ENCODE peak calls at places on chromosomes 6 and 20, in four cellular contexts. A is GM12878, L is GM12891, G is K562. W is an unnamed sample.

GRCh38 chr20:23362392-23363256 is 642 bp downstream of the GZF1 start:
- DNase-seq in A (no peak), L (peak; percentile 39), G (peak; percentile 9), W (peak; percentile 79)

GRCh38 chr20:20184149-20184548 is 131.8 kb downstream of the CFAP61 start:
- DNase-seq in A (no peak), L (no peak), G (peak; percentile 5), W (peak; percentile 12)

GRCh38 chr6:2959909-2960719 is 11.3 kb downstream of the SERPINB6 start:
- DNase-seq in A (no peak), L (no peak), G (no peak), W (no peak)

GRCh38 chr6:112979830-112980229 is 632.7 kb downstream of the RFPL4B start:
- DNase-seq in A (no peak), L (no peak), G (no peak), W (no peak)

GRCh38 chr6:5036309-5036708 is 32.5 kb upstream of the RPP40 start:
- DNase-seq in A (no peak), L (no peak), G (peak; percentile 42), W (peak; percentile 50)

GRCh38 chr6:18260448-18261106 is 3.8 kb downstream of the DEK start:
- DNase-seq in A (peak; percentile 64), L (peak; percentile 14), G (no peak), W (no peak)

GRCh38 chr20:62066339-62066982 is 780 bp upstream of the TAF4 start:
- DNase-seq in A (no peak), L (peak; percentile 58), G (peak; percentile 70), W (no peak)

GRCh38 chr20:50750145-50750671 is 18.8 kb downstream of the PARD6B start:
- DNase-seq in A (no peak), L (no peak), G (no peak), W (no peak)

GRCh38 chr6:32700391-32701040 is 34.1 kb upstream of the HLA-DQB1 start:
- DNase-seq in A (no peak), L (no peak), G (peak; percentile 52), W (peak; percentile 31)

GRCh38 chr6:28811873-28812272 is 111.9 kb downstream of the TRIM27 start:
- DNase-seq in A (no peak), L (no peak), G (peak; percentile 63), W (no peak)

GRCh38 chr6:154916857-154917256 is 78.3 kb upstream of the TIAM2 start:
- DNase-seq in A (no peak), L (no peak), G (no peak), W (no peak)

GRCh38 chr6:154306696-154307095 is 49.9 kb downstream of the IPCEF1 start:
- DNase-seq in A (peak; percentile 32), L (no peak), G (no peak), W (no peak)

GRCh38 chr20:51159303-51159702 is 136.4 kb upstream of the KCNG1 start:
- DNase-seq in A (no peak), L (no peak), G (no peak), W (no peak)

GRCh38 chr6:108921547-108922331 is 73.5 kb downstream of the ARMC2 start:
- DNase-seq in A (no peak), L (no peak), G (no peak), W (no peak)

GRCh38 chr6:72554203-72554564 is 67.7 kb upstream of the KCNQ5 start:
- DNase-seq in A (no peak), L (no peak), G (no peak), W (no peak)

GRCh38 chr6:4466260-4466659 is 309.9 kb upstream of the CDYL start:
- DNase-seq in A (no peak), L (no peak), G (no peak), W (no peak)

GRCh38 chr6:45129051-45129450 is 199.1 kb upstream of the RUNX2 start:
- DNase-seq in A (no peak), L (no peak), G (no peak), W (no peak)

GRCh38 chr20:48734104-48734749 is 93.6 kb downstream of the PREX1 start:
- DNase-seq in A (no peak), L (no peak), G (no peak), W (no peak)

GRCh38 chr6:93745306-93745705 is 325.9 kb upstream of the EPHA7 start:
- DNase-seq in A (no peak), L (no peak), G (no peak), W (no peak)

GRCh38 chr20:45308078-45308778 is at the start of gene MATN4:
- DNase-seq in A (no peak), L (no peak), G (no peak), W (no peak)

GRCh38 chr6:26157150-26157837 is 70.1 kb downstream of the HFE start:
- DNase-seq in A (no peak), L (peak; percentile 16), G (peak; percentile 50), W (peak; percentile 29)

GRCh38 chr20:36116813-36117441 is 37.6 kb upstream of the EPB41L1 start:
- DNase-seq in A (no peak), L (no peak), G (no peak), W (no peak)

GRCh38 chr6:63802606-63803206 is 167.1 kb downstream of the PHF3 start:
- DNase-seq in A (no peak), L (no peak), G (no peak), W (peak; percentile 7)

GRCh38 chr6:78947962-78948361 is 80.6 kb downstream of the IRAK1BP1 start:
- DNase-seq in A (no peak), L (no peak), G (no peak), W (no peak)

GRCh38 chr6:133300896-133301295 is 59.7 kb downstream of the EYA4 start:
- DNase-seq in A (no peak), L (no peak), G (no peak), W (no peak)

GRCh38 chr6:133298801-133299200 is 57.6 kb downstream of the EYA4 start:
- DNase-seq in A (no peak), L (no peak), G (no peak), W (no peak)

GRCh38 chr6:133297657-133298056 is 56.5 kb downstream of the EYA4 start:
- DNase-seq in A (no peak), L (no peak), G (no peak), W (no peak)

GRCh38 chr6:133298335-133298734 is 57.2 kb downstream of the EYA4 start:
- DNase-seq in A (no peak), L (no peak), G (no peak), W (no peak)

GRCh38 chr6:133301739-133302138 is 60.6 kb downstream of the EYA4 start:
- DNase-seq in A (no peak), L (no peak), G (no peak), W (no peak)
- TF ChIP-seq SPI1 in A (no peak), L (no peak), G (no peak), W (no peak)

GRCh38 chr6:168507730-168508129 is 66.7 kb downstream of the SMOC2 start:
- DNase-seq in A (no peak), L (no peak), G (no peak), W (no peak)
- TF ChIP-seq SPI1 in A (no peak), L (no peak), G (no peak), W (no peak)

DNA sequence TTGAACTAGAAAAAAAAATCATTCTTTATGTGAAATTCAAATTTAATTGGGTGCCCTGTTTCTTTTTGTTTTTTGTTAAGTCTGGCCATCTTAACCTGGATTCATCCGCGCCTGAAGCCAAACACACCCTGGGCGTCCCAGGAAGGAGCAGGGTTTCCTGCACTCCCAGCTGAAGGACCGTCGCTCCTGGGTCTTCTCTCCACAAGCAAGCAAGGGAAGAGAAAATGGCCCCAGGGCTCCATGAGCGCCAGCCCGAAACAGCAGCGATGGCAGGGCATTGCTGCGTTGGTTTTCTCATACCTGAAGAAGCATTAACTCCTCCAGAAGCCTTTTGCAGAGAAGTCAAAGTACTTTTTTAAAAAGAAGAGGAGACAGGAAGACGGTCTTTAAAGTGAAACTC is 105.4 kb upstream of the AFDN start:
- DNase-seq in A (no peak), L (no peak), G (no peak), W (no peak)
- TF ChIP-seq SPI1 in A (no peak), L (no peak), G (no peak), W (no peak)

GRCh38 chr6:159633196-159633595 is 59.8 kb downstream of the SOD2 start:
- DNase-seq in A (no peak), L (no peak), G (peak; percentile 55), W (no peak)
- TF ChIP-seq SPI1 in A (no peak), L (no peak), G (no peak), W (no peak)

DNA sequence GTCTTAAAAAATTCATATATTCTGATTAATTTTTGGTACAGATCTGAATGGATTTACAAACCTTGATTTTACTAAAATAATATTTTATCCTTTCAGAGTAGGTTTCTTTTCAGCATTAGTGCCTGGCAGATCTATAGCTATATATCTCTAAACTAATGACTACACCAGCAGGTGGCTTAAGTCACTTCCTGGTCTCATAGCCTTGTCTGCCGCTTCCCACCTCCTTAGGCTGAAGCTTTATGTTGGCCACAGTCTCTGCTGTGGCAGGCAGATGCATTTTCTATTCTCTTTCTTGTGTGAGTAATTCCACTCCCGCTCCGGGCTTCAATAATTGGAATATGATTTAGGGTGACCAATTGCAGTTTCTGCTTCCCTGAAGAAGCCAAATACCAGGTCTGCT is 226.8 kb upstream of the HS3ST5 start:
- DNase-seq in A (no peak), L (no peak), G (no peak), W (no peak)
- TF ChIP-seq SPI1 in A (no peak), L (no peak), G (no peak), W (no peak)

DNA sequence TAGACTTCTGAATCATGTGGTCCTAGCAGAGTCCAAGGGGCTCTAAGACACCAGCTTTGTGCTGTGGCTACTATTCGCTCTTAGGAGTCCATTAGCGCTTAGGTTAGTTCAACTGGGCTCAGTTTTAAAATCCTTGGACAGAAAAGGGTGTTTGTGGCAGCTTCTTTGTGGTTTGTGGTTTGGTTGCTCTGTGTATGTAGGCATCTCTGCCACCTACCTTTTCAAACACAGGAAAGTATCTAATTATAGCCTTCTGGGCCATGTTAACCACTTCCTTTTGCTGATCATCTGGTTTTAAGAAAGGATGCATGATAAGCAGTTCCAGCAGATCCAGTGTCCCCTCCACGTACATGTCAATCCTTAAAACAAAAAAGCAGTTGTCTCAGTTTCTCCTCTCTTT is 10.8 kb downstream of the GSTA4 start:
- DNase-seq in A (peak; percentile 31), L (no peak), G (no peak), W (peak; percentile 65)
- TF ChIP-seq SPI1 in A (no peak), L (peak; percentile 7), G (no peak), W (peak; percentile 60)

GRCh38 chr6:43923376-43924221 is 153.6 kb downstream of the VEGFA start:
- DNase-seq in A (no peak), L (no peak), G (no peak), W (no peak)
- TF ChIP-seq SPI1 in A (no peak), L (no peak), G (no peak), W (no peak)

GRCh38 chr6:35368038-35368887 is 25.9 kb downstream of the PPARD start:
- DNase-seq in A (no peak), L (no peak), G (no peak), W (no peak)

GRCh38 chr6:35370124-35370741 is 27.9 kb downstream of the PPARD start:
- DNase-seq in A (no peak), L (no peak), G (peak; percentile 52), W (peak; percentile 92)

GRCh38 chr6:35371494-35372262 is 29.3 kb downstream of the PPARD start:
- DNase-seq in A (no peak), L (no peak), G (no peak), W (no peak)

GRCh38 chr6:35372633-35373032 is 30.3 kb downstream of the PPARD start:
- DNase-seq in A (no peak), L (no peak), G (no peak), W (no peak)

GRCh38 chr6:35370799-35371493 is 28.6 kb downstream of the PPARD start:
- DNase-seq in A (no peak), L (no peak), G (no peak), W (peak; percentile 76)
- TF ChIP-seq SPI1 in A (peak; percentile 86), L (peak; percentile 91), G (peak; percentile 91), W (peak; percentile 97)

GRCh38 chr20:52340036-52340634 is 148.6 kb upstream of the ZFP64 start:
- DNase-seq in A (no peak), L (no peak), G (peak; percentile 19), W (no peak)
- TF ChIP-seq SPI1 in A (no peak), L (no peak), G (no peak), W (no peak)

GRCh38 chr20:52230406-52230805 is 38.8 kb upstream of the ZFP64 start:
- DNase-seq in A (no peak), L (no peak), G (no peak), W (no peak)
- TF ChIP-seq SPI1 in A (no peak), L (no peak), G (no peak), W (no peak)